ENCODE peak calls at places on chromosomes 7 and 10, in ten cellular contexts. One of them, this sample, is unnamed.

GRCh38 chr10:116674901-116675423 is 54.2 kb downstream of the PNLIPRP2 start:
- DNase-seq in RWPE1: no peak
- DNase-seq in colonic mucosa: no peak
- DNase-seq in endodermal cell: no peak
- DNase-seq in cardiac muscle cell: no peak
- DNase-seq in SK-N-SH: no peak
- DNase-seq in psoas muscle: no peak
- DNase-seq in WERI-Rb-1: no peak
- DNase-seq in IMR-90: no peak
- DNase-seq in fibroblast of lung: no peak
- DNase-seq in this sample: no peak

GRCh38 chr7:121473645-121474300 is 77.7 kb upstream of the FAM3C start:
- DNase-seq in RWPE1: no peak
- DNase-seq in colonic mucosa: peak; percentile 45
- DNase-seq in endodermal cell: peak; percentile 66
- DNase-seq in cardiac muscle cell: no peak
- DNase-seq in SK-N-SH: no peak
- DNase-seq in psoas muscle: no peak
- DNase-seq in WERI-Rb-1: no peak
- DNase-seq in IMR-90: no peak
- DNase-seq in fibroblast of lung: no peak
- DNase-seq in this sample: no peak

GRCh38 chr10:10520391-10521385 is 497.0 kb upstream of the CELF2 start:
- DNase-seq in RWPE1: no peak
- DNase-seq in colonic mucosa: no peak
- DNase-seq in endodermal cell: no peak
- DNase-seq in cardiac muscle cell: no peak
- DNase-seq in SK-N-SH: no peak
- DNase-seq in psoas muscle: no peak
- DNase-seq in WERI-Rb-1: no peak
- DNase-seq in IMR-90: peak; percentile 48
- DNase-seq in fibroblast of lung: no peak
- DNase-seq in this sample: no peak

GRCh38 chr7:134826105-134826504 is 46.7 kb downstream of the CALD1 start:
- DNase-seq in RWPE1: no peak
- DNase-seq in colonic mucosa: no peak
- DNase-seq in endodermal cell: no peak
- DNase-seq in cardiac muscle cell: no peak
- DNase-seq in SK-N-SH: no peak
- DNase-seq in psoas muscle: no peak
- DNase-seq in WERI-Rb-1: no peak
- DNase-seq in IMR-90: peak; percentile 91
- DNase-seq in fibroblast of lung: peak; percentile 91
- DNase-seq in this sample: no peak

GRCh38 chr7:64101126-64101942 is 56.1 kb downstream of the ZNF727 start:
- DNase-seq in RWPE1: no peak
- DNase-seq in colonic mucosa: no peak
- DNase-seq in endodermal cell: no peak
- DNase-seq in cardiac muscle cell: no peak
- DNase-seq in SK-N-SH: no peak
- DNase-seq in psoas muscle: no peak
- DNase-seq in WERI-Rb-1: no peak
- DNase-seq in IMR-90: no peak
- DNase-seq in fibroblast of lung: no peak
- DNase-seq in this sample: no peak

GRCh38 chr10:77601488-77601887 is 36.1 kb downstream of the KCNMA1 start:
- DNase-seq in RWPE1: no peak
- DNase-seq in colonic mucosa: no peak
- DNase-seq in endodermal cell: no peak
- DNase-seq in cardiac muscle cell: no peak
- DNase-seq in SK-N-SH: no peak
- DNase-seq in psoas muscle: no peak
- DNase-seq in WERI-Rb-1: no peak
- DNase-seq in IMR-90: peak; percentile 35
- DNase-seq in fibroblast of lung: no peak
- DNase-seq in this sample: no peak

GRCh38 chr7:145868935-145869334 is 247.7 kb upstream of the CNTNAP2 start:
- DNase-seq in RWPE1: no peak
- DNase-seq in colonic mucosa: no peak
- DNase-seq in endodermal cell: no peak
- DNase-seq in cardiac muscle cell: no peak
- DNase-seq in SK-N-SH: no peak
- DNase-seq in psoas muscle: no peak
- DNase-seq in WERI-Rb-1: no peak
- DNase-seq in IMR-90: no peak
- DNase-seq in fibroblast of lung: no peak
- DNase-seq in this sample: no peak

GRCh38 chr10:34479520-34480179 is 335.4 kb downstream of the PARD3 start:
- DNase-seq in RWPE1: no peak
- DNase-seq in colonic mucosa: peak; percentile 42
- DNase-seq in endodermal cell: peak; percentile 54
- DNase-seq in cardiac muscle cell: peak; percentile 82
- DNase-seq in SK-N-SH: no peak
- DNase-seq in psoas muscle: no peak
- DNase-seq in WERI-Rb-1: no peak
- DNase-seq in IMR-90: no peak
- DNase-seq in fibroblast of lung: no peak
- DNase-seq in this sample: no peak

GRCh38 chr10:6112893-6113292 is 24.1 kb downstream of the RBM17 start:
- DNase-seq in RWPE1: no peak
- DNase-seq in colonic mucosa: no peak
- DNase-seq in endodermal cell: no peak
- DNase-seq in cardiac muscle cell: no peak
- DNase-seq in SK-N-SH: no peak
- DNase-seq in psoas muscle: peak; percentile 56
- DNase-seq in WERI-Rb-1: no peak
- DNase-seq in IMR-90: no peak
- DNase-seq in fibroblast of lung: no peak
- DNase-seq in this sample: no peak

GRCh38 chr10:6108072-6108471 is 19.2 kb downstream of the RBM17 start:
- DNase-seq in RWPE1: no peak
- DNase-seq in colonic mucosa: no peak
- DNase-seq in endodermal cell: no peak
- DNase-seq in cardiac muscle cell: no peak
- DNase-seq in SK-N-SH: no peak
- DNase-seq in psoas muscle: no peak
- DNase-seq in WERI-Rb-1: no peak
- DNase-seq in IMR-90: no peak
- DNase-seq in fibroblast of lung: no peak
- DNase-seq in this sample: no peak

GRCh38 chr10:6109444-6109775 is 20.6 kb downstream of the RBM17 start:
- DNase-seq in RWPE1: no peak
- DNase-seq in colonic mucosa: no peak
- DNase-seq in endodermal cell: no peak
- DNase-seq in cardiac muscle cell: no peak
- DNase-seq in SK-N-SH: no peak
- DNase-seq in psoas muscle: no peak
- DNase-seq in WERI-Rb-1: no peak
- DNase-seq in IMR-90: no peak
- DNase-seq in fibroblast of lung: no peak
- DNase-seq in this sample: no peak

GRCh38 chr10:6110136-6110535 is 21.3 kb downstream of the RBM17 start:
- DNase-seq in RWPE1: no peak
- DNase-seq in colonic mucosa: no peak
- DNase-seq in endodermal cell: no peak
- DNase-seq in cardiac muscle cell: no peak
- DNase-seq in SK-N-SH: no peak
- DNase-seq in psoas muscle: no peak
- DNase-seq in WERI-Rb-1: no peak
- DNase-seq in IMR-90: no peak
- DNase-seq in fibroblast of lung: no peak
- DNase-seq in this sample: no peak

DNA sequence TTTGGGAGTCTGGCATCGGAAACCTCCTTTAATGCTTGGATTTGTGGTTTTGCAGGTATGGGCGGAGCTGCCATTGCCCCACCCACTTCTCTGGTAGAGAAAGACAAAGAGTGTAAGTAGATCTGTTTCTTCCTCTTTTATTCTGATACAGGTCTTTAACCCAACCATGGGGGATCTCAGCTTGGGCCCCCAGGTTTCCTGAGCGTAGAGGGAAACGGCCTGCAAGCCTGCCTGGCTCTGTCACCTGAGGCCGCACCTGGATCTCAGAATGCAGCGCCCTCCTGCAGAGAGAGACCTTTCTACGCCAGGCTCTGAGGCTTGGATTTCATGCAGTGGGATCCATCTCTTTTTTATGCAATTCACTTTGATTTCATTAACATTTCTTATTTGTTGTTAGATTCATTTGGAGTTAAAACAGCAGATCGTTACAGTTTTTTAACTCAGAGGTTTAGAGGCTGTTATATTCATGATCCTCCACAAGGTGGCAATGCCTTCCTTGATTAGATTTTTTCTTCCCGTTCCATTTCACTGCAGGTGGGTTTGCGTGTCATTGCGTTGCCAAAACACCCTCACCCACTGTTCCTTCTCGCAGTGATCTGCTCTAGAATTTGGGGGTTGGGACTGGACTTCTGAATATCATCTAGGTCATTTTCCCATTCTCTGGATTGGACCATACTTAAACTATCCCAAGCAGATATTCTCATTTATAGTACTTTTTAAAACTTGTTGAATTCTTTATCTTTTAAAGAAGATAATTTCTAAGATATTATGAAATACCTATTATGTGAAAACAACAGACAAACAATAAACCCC is 20.0 kb downstream of the RBM17 start:
- DNase-seq in RWPE1: peak; percentile 49
- DNase-seq in colonic mucosa: peak; percentile 35
- DNase-seq in endodermal cell: peak; percentile 91
- DNase-seq in cardiac muscle cell: peak; percentile 64
- DNase-seq in SK-N-SH: peak; percentile 64
- DNase-seq in psoas muscle: no peak
- DNase-seq in WERI-Rb-1: no peak
- DNase-seq in IMR-90: peak; percentile 61
- DNase-seq in fibroblast of lung: peak; percentile 68
- DNase-seq in this sample: no peak
- TF ChIP-seq CTCF in RWPE1: peak; percentile 75
- TF ChIP-seq CTCF in colonic mucosa: peak; percentile 67
- TF ChIP-seq CTCF in endodermal cell: peak; percentile 92
- TF ChIP-seq CTCF in cardiac muscle cell: peak; percentile 57
- TF ChIP-seq CTCF in SK-N-SH: peak; percentile 80
- TF ChIP-seq CTCF in psoas muscle: peak; percentile 82
- TF ChIP-seq CTCF in WERI-Rb-1: no peak
- TF ChIP-seq CTCF in IMR-90: peak; percentile 79
- TF ChIP-seq CTCF in fibroblast of lung: peak; percentile 53
- TF ChIP-seq CTCF in this sample: peak; percentile 79

DNA sequence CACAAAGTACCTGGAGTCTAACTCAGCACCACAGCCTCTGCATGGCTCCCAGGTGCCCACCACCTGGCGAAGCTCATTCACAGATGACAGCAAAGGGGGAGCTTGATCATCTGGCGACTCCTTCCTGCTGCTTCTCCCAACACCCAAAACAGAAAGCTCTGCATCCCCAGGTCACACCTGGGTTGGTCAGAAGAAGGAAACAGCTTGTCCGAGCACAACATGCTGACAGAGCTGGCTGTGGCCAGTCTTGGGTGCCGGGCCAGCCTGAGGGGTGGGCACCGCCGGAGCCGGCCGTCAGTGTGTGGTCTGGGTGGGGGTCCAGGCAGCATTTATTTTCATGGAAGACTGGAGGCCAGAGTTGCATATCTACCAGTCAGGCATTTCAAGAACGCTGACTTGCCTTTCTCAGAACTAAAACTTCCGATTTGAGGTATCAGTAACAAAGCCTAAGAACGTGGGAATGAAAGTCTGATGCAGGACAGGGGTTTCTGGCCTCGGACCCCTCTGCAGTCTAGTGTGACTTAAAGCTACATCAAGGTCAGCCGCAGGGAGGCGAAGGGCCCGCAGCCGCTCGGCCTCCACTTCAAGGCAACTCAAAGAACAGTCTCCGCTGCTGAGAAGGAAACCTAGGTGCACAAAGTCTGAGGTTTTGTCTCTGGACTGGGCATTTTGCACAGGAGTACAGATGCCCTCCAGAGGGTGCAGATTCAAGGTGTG is 109.6 kb downstream of the CYTH3 start:
- DNase-seq in RWPE1: no peak
- DNase-seq in colonic mucosa: no peak
- DNase-seq in endodermal cell: no peak
- DNase-seq in cardiac muscle cell: no peak
- DNase-seq in SK-N-SH: no peak
- DNase-seq in psoas muscle: no peak
- DNase-seq in WERI-Rb-1: no peak
- DNase-seq in IMR-90: no peak
- DNase-seq in fibroblast of lung: no peak
- DNase-seq in this sample: no peak
- H3K27ac ChIP-seq in RWPE1: peak overlapping the region; percentile 27
- H3K27ac ChIP-seq in colonic mucosa: no peak overlapping the region
- H3K27ac ChIP-seq in endodermal cell: no peak overlapping the region
- H3K27ac ChIP-seq in cardiac muscle cell: peak overlapping the region; percentile 81
- H3K27ac ChIP-seq in SK-N-SH: no peak overlapping the region
- H3K27ac ChIP-seq in psoas muscle: peak overlapping the region; percentile 13
- H3K27ac ChIP-seq in WERI-Rb-1: no peak overlapping the region
- H3K27ac ChIP-seq in IMR-90: no peak overlapping the region
- H3K27ac ChIP-seq in fibroblast of lung: peak overlapping the region; percentile 40
- H3K27ac ChIP-seq in this sample: peak overlapping the region; percentile 87

GRCh38 chr7:68629-69028 is 123.7 kb upstream of the FAM20C start:
- DNase-seq in RWPE1: no peak
- DNase-seq in colonic mucosa: no peak
- DNase-seq in endodermal cell: no peak
- DNase-seq in cardiac muscle cell: no peak
- DNase-seq in SK-N-SH: no peak
- DNase-seq in psoas muscle: peak; percentile 36
- DNase-seq in WERI-Rb-1: no peak
- DNase-seq in IMR-90: no peak
- DNase-seq in fibroblast of lung: no peak
- DNase-seq in this sample: no peak

GRCh38 chr7:66296-66695 is 126.1 kb upstream of the FAM20C start:
- DNase-seq in RWPE1: no peak
- DNase-seq in colonic mucosa: no peak
- DNase-seq in endodermal cell: no peak
- DNase-seq in cardiac muscle cell: no peak
- DNase-seq in SK-N-SH: no peak
- DNase-seq in psoas muscle: peak; percentile 10
- DNase-seq in WERI-Rb-1: no peak
- DNase-seq in IMR-90: no peak
- DNase-seq in fibroblast of lung: no peak
- DNase-seq in this sample: no peak

GRCh38 chr7:65554-65953 is 126.8 kb upstream of the FAM20C start:
- DNase-seq in RWPE1: no peak
- DNase-seq in colonic mucosa: no peak
- DNase-seq in endodermal cell: no peak
- DNase-seq in cardiac muscle cell: no peak
- DNase-seq in SK-N-SH: no peak
- DNase-seq in psoas muscle: peak; percentile 80
- DNase-seq in WERI-Rb-1: peak; percentile 75
- DNase-seq in IMR-90: peak; percentile 70
- DNase-seq in fibroblast of lung: peak; percentile 53
- DNase-seq in this sample: no peak

GRCh38 chr7:66741-67140 is 125.6 kb upstream of the FAM20C start:
- DNase-seq in RWPE1: no peak
- DNase-seq in colonic mucosa: no peak
- DNase-seq in endodermal cell: no peak
- DNase-seq in cardiac muscle cell: no peak
- DNase-seq in SK-N-SH: no peak
- DNase-seq in psoas muscle: peak; percentile 39
- DNase-seq in WERI-Rb-1: no peak
- DNase-seq in IMR-90: no peak
- DNase-seq in fibroblast of lung: no peak
- DNase-seq in this sample: no peak

DNA sequence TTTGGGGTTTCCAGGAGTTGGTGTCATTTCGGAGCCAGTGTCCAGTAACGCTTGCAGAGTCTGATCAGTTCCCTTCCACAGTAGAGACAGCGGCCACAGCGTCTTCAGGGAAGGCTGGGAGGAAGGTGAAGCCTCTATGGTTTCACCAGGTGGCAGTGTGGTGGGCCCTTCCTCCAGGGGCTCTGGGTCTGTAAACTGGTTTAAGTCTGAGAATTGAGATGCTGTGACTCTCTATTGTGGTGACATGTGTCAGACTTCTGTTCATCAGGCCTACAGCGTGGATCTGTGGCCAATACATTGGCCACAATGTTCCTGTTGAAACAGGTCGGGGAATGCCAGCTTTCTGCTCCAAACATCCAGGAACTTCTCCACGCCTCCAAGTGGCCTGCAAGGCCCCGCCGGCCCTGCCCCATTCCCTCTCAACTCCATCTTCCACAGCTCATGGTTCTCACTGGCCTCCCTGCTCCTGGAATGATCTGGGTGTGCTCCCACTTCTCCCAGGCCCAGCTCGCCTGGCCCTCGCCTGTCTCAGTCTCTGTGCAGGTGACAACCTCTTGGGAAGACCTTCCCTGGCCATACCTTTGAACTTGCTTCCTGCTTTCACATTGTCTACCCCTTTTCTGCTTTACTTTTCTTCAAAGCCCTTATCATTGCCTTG is 124.5 kb upstream of the FAM20C start:
- DNase-seq in RWPE1: no peak
- DNase-seq in colonic mucosa: no peak
- DNase-seq in endodermal cell: peak; percentile 66
- DNase-seq in cardiac muscle cell: no peak
- DNase-seq in SK-N-SH: no peak
- DNase-seq in psoas muscle: peak; percentile 28
- DNase-seq in WERI-Rb-1: peak; percentile 32
- DNase-seq in IMR-90: peak; percentile 29
- DNase-seq in fibroblast of lung: no peak
- DNase-seq in this sample: no peak
- TF ChIP-seq CTCF in RWPE1: no peak
- TF ChIP-seq CTCF in colonic mucosa: no peak
- TF ChIP-seq CTCF in endodermal cell: peak; percentile 68
- TF ChIP-seq CTCF in cardiac muscle cell: no peak
- TF ChIP-seq CTCF in SK-N-SH: no peak
- TF ChIP-seq CTCF in psoas muscle: no peak
- TF ChIP-seq CTCF in WERI-Rb-1: peak; percentile 57
- TF ChIP-seq CTCF in IMR-90: no peak
- TF ChIP-seq CTCF in fibroblast of lung: no peak
- TF ChIP-seq CTCF in this sample: no peak

GRCh38 chr7:37527109-37527508 is 78.4 kb upstream of the ELMO1 start:
- DNase-seq in RWPE1: no peak
- DNase-seq in colonic mucosa: no peak
- DNase-seq in endodermal cell: no peak
- DNase-seq in cardiac muscle cell: no peak
- DNase-seq in SK-N-SH: no peak
- DNase-seq in psoas muscle: no peak
- DNase-seq in WERI-Rb-1: no peak
- DNase-seq in IMR-90: no peak
- DNase-seq in fibroblast of lung: no peak
- DNase-seq in this sample: no peak

GRCh38 chr7:37526623-37527022 is 78.0 kb upstream of the ELMO1 start:
- DNase-seq in RWPE1: no peak
- DNase-seq in colonic mucosa: no peak
- DNase-seq in endodermal cell: no peak
- DNase-seq in cardiac muscle cell: no peak
- DNase-seq in SK-N-SH: no peak
- DNase-seq in psoas muscle: no peak
- DNase-seq in WERI-Rb-1: no peak
- DNase-seq in IMR-90: no peak
- DNase-seq in fibroblast of lung: no peak
- DNase-seq in this sample: no peak

GRCh38 chr7:37524056-37524455 is 75.4 kb upstream of the ELMO1 start:
- DNase-seq in RWPE1: no peak
- DNase-seq in colonic mucosa: no peak
- DNase-seq in endodermal cell: no peak
- DNase-seq in cardiac muscle cell: no peak
- DNase-seq in SK-N-SH: no peak
- DNase-seq in psoas muscle: no peak
- DNase-seq in WERI-Rb-1: no peak
- DNase-seq in IMR-90: no peak
- DNase-seq in fibroblast of lung: no peak
- DNase-seq in this sample: no peak

GRCh38 chr7:37524807-37525206 is 76.1 kb upstream of the ELMO1 start:
- DNase-seq in RWPE1: no peak
- DNase-seq in colonic mucosa: no peak
- DNase-seq in endodermal cell: no peak
- DNase-seq in cardiac muscle cell: no peak
- DNase-seq in SK-N-SH: no peak
- DNase-seq in psoas muscle: no peak
- DNase-seq in WERI-Rb-1: no peak
- DNase-seq in IMR-90: no peak
- DNase-seq in fibroblast of lung: no peak
- DNase-seq in this sample: no peak
- H3K27ac ChIP-seq in RWPE1: no peak overlapping the region
- H3K27ac ChIP-seq in colonic mucosa: no peak overlapping the region
- H3K27ac ChIP-seq in endodermal cell: no peak overlapping the region
- H3K27ac ChIP-seq in cardiac muscle cell: no peak overlapping the region
- H3K27ac ChIP-seq in SK-N-SH: no peak overlapping the region
- H3K27ac ChIP-seq in psoas muscle: no peak overlapping the region
- H3K27ac ChIP-seq in WERI-Rb-1: no peak overlapping the region
- H3K27ac ChIP-seq in IMR-90: no peak overlapping the region
- H3K27ac ChIP-seq in fibroblast of lung: no peak overlapping the region
- H3K27ac ChIP-seq in this sample: no peak overlapping the region